ENCODE peak calls at places on chromosomes 6 and 20, in eight cellular contexts. J is lung; O is neural progenitor cell; E is lower lobe of right lung; H is CD4-positive, alpha-beta memory T cell; Y is IMR-90; D is thoracic aorta; U is foreskin keratinocyte. K is an unnamed sample. For H3K4me1, the result is how much of the 10 kb centered on the place peaks cover.

GRCh38 chr20:10644458-10645204 is 29.2 kb downstream of the JAG1 start:
- DNase-seq in D (no peak), U (no peak), O (no peak), Y (no peak), E (no peak), J (no peak), H (no peak), K (no peak)

GRCh38 chr20:36623444-36623843 is 17.9 kb downstream of the RAB5IF start:
- DNase-seq in O (no peak), U (no peak), H (no peak), J (no peak), D (no peak), E (no peak), Y (no peak), K (no peak)

GRCh38 chr6:168574699-168575195 is 133.8 kb downstream of the SMOC2 start:
- DNase-seq in E (no peak), U (no peak), H (no peak), O (peak), Y (no peak), D (peak), J (peak), K (no peak)

GRCh38 chr20:38645980-38646858 is 44.6 kb downstream of the ARHGAP40 start:
- DNase-seq in U (no peak), J (peak), H (peak), Y (peak), E (peak), D (peak), O (peak), K (peak)

GRCh38 chr6:24666616-24667377 is at the start of the genes ACOT13 and TDP2:
- DNase-seq in J (peak), D (peak), O (peak), U (peak), E (peak), H (peak), Y (peak), K (peak)

GRCh38 chr6:90000864-90001731 is 106.8 kb downstream of the GJA10 start:
- DNase-seq in D (no peak), H (no peak), J (no peak), Y (peak), O (no peak), U (peak), E (no peak), K (no peak)

GRCh38 chr6:89432875-89433636 is at the start of gene ANKRD6:
- DNase-seq in Y (no peak), H (peak), D (peak), E (peak), O (peak), U (no peak), J (peak), K (no peak)

GRCh38 chr6:112806163-112806900 is 459.2 kb downstream of the RFPL4B start:
- DNase-seq in E (no peak), D (no peak), O (no peak), J (no peak), U (no peak), Y (peak), H (no peak), K (no peak)

GRCh38 chr6:162371133-162371532 is 356.4 kb downstream of the PRKN start:
- DNase-seq in E (no peak), H (no peak), D (no peak), Y (no peak), O (no peak), U (no peak), J (no peak), K (no peak)

GRCh38 chr6:121817141-121817540 is 381.7 kb downstream of the GJA1 start:
- DNase-seq in J (no peak), D (no peak), E (no peak), H (no peak), O (no peak), U (no peak), Y (peak), K (no peak)

GRCh38 chr6:53770690-53771320 is 24.0 kb upstream of the LRRC1 start:
- DNase-seq in D (no peak), J (no peak), Y (peak), H (no peak), U (peak), E (no peak), O (no peak), K (no peak)

GRCh38 chr6:22222469-22222868 is 74.4 kb downstream of the PRL start:
- DNase-seq in U (no peak), E (no peak), O (peak), J (no peak), H (no peak), D (no peak), Y (no peak), K (no peak)

GRCh38 chr20:40869416-40870147 is 159.0 kb upstream of the TOP1 start:
- DNase-seq in Y (no peak), O (no peak), D (no peak), U (no peak), H (no peak), J (no peak), E (no peak), K (no peak)

GRCh38 chr6:81997091-81997926 is 244.8 kb upstream of the TENT5A start:
- DNase-seq in E (no peak), U (no peak), H (no peak), D (no peak), Y (peak), J (no peak), O (no peak), K (no peak)

GRCh38 chr20:42041000-42041565 is 422.9 kb upstream of the CHD6 start:
- DNase-seq in J (no peak), Y (no peak), D (no peak), E (no peak), U (no peak), H (no peak), O (peak), K (no peak)

GRCh38 chr20:37640600-37641561 is 52.9 kb upstream of the CTNNBL1 start:
- DNase-seq in D (no peak), O (no peak), H (no peak), E (no peak), J (no peak), Y (no peak), U (no peak), K (no peak)

GRCh38 chr6:20424679-20425078 is 23.0 kb downstream of the E2F3 start:
- DNase-seq in J (peak), U (no peak), O (no peak), E (peak), D (no peak), H (no peak), Y (no peak), K (no peak)

GRCh38 chr20:50710492-50711063 is 19.2 kb upstream of the RIPOR3 start:
- DNase-seq in Y (peak), E (no peak), O (no peak), J (no peak), U (no peak), H (no peak), D (no peak), K (no peak)

GRCh38 chr6:44058617-44059358 is 68.5 kb downstream of the MRPL14 start:
- DNase-seq in H (no peak), J (peak), O (no peak), U (peak), D (peak), E (peak), Y (peak), K (peak)

GRCh38 chr20:32339116-32339515 is 19.0 kb upstream of the ASXL1 start:
- DNase-seq in Y (no peak), H (no peak), E (no peak), D (no peak), O (no peak), J (peak), U (no peak), K (no peak)

GRCh38 chr6:43391448-43392031 is 22.1 kb upstream of the ZNF318 start:
- DNase-seq in O (no peak), H (peak), E (no peak), Y (no peak), U (no peak), J (no peak), D (no peak), K (no peak)

GRCh38 chr6:155274106-155274505 is 10.3 kb downstream of the CLDN20 start:
- DNase-seq in U (no peak), O (no peak), H (no peak), D (no peak), E (no peak), Y (peak), J (no peak), K (no peak)

GRCh38 chr6:112337209-112337638 is 9.9 kb upstream of the RFPL4B start:
- DNase-seq in O (peak), U (peak), J (peak), E (no peak), H (no peak), D (no peak), Y (peak), K (no peak)

GRCh38 chr6:93992976-93993375 is 573.6 kb upstream of the EPHA7 start:
- DNase-seq in Y (no peak), U (no peak), O (no peak), E (no peak), H (no peak), D (no peak), J (no peak), K (no peak)

GRCh38 chr6:135904666-135905065 is 53.2 kb downstream of the PDE7B start:
- DNase-seq in J (no peak), U (no peak), E (no peak), O (no peak), H (no peak), Y (peak), D (no peak), K (no peak)

GRCh38 chr20:57124800-57125399 is 141.5 kb downstream of the BMP7 start:
- DNase-seq in J (no peak), O (no peak), H (no peak), E (no peak), U (no peak), D (no peak), Y (no peak), K (no peak)

GRCh38 chr6:456358-456857 is 64.9 kb downstream of the IRF4 start:
- DNase-seq in J (no peak), U (no peak), E (no peak), Y (no peak), H (no peak), O (peak), D (no peak), K (peak)

GRCh38 chr6:125377621-125378020 is 75.9 kb upstream of the HDDC2 start:
- DNase-seq in D (no peak), J (no peak), O (no peak), H (no peak), U (no peak), E (no peak), Y (peak), K (no peak)

GRCh38 chr20:52682271-52682670 is 289.9 kb upstream of the TSHZ2 start:
- DNase-seq in O (no peak), H (no peak), E (no peak), Y (no peak), D (no peak), U (no peak), J (no peak), K (no peak)

GRCh38 chr6:14903176-14904088 is 342.4 kb upstream of the JARID2 start:
- DNase-seq in E (no peak), U (no peak), Y (no peak), O (no peak), H (no peak), J (no peak), D (no peak), K (no peak)
- H3K4me1 ChIP-seq in E (under half), U (under half), Y (under half), O (under half), H (under half), J (under half), D (under half), K (under half)

DNA sequence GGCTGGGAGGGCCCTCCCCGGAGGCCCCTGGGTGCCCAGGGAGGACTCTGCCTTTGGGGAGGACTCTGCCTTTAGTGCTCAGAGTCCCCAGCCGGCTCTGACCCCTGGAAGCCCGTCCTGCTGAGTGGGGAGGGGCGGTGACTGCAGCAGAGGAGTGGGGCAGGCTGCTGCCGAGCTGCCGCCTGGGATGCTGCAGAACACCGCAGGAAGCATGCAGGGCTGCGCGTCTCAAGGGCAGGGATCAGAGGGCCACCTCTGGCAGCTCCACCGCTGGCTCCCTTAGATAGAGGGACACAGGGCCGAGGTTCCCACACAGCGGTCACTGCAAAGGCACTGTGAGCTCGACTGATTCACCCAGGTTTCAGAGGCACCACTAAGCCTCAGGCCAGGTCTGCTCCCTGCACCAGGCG is 82.2 kb upstream of the GATA5 start:
- DNase-seq in H (no peak), D (no peak), U (no peak), Y (no peak), O (no peak), J (no peak), E (no peak), K (no peak)
- H3K4me1 ChIP-seq in H (under half), D (under half), U (under half), Y (under half), O (under half), J (under half), E (under half), K (under half)

DNA sequence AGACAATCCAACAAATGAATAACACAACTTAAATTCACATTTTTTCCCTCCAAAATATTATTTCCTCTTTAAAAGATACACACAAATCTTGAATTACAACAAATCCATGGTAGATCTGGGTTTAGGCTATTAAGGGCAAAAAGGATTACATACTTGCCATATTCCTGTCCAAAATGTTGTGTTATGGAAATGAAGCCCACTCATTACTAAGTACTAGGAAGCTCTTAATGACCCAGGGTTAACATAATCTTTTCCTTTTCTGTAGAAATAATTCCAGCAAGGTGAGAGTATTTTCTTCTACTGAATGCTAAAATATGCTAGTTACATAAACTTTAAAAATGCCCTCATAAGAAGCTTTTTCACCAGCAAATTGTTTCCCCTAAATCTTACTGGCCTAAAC is 1.6 kb downstream of the SHPRH start:
- DNase-seq in U (no peak), Y (no peak), D (no peak), J (no peak), H (no peak), E (no peak), O (no peak), K (no peak)
- H3K4me1 ChIP-seq in U (under half), Y (under half), D (under half), J (under half), H (under half), E (under half), O (under half), K (under half)

DNA sequence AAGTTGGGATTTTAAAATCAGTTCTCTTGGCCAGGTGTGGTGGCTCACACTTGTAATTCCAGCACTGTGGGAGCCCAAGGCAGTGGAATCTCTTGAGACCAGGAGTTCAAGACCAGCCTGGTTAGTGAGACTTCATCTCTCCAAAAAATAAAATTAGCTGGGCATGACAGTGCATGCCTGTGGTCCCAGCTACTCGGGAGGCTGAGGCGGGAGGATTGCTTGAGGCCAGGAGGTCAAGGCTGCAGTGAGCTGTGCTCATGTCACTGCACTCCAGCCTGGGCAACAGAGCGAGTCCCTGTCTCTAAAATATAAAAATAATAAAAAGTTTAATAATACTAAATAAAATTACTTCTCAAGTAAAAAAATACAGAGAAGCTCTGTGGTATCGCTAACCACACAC is 77.5 kb downstream of the FOXA2 start:
- DNase-seq in O (no peak), Y (no peak), D (no peak), U (no peak), J (no peak), E (no peak), H (no peak), K (no peak)
- H3K4me1 ChIP-seq in O (under half), Y (under half), D (under half), U (under half), J (under half), E (under half), H (under half), K (under half)

DNA sequence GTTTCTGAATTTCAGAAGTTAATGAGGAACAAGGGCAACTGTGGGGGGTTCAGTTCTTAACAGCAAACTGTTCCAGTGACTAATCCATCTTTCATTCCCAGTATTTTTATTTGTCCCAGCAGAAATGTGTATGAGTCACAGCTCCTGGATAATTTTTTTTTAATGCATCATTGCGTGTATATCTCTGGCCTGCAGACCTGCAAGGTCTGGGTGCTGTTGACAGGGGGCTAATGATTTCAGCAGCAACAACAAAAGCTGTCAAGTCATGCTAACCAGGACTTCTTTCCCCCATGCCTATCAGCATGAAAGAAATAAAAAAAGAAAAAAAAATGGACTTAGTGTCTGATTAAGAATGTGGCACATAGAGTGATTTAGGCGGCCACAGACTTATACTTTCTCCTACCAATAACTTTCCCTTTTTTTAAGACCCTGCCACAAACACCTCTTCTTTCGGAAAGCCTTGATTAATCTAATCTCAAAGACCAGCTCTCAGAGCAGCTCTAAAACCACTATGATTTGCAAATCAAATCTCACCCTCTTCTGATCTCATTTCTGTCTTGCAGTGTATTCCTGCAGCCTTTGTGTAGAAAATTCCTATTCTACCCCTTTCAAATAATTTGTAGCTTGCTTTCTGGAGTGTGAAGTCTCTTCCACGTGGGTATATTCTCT is 14.2 kb upstream of the PREX1 start:
- DNase-seq in O (no peak), E (no peak), D (no peak), Y (peak), J (no peak), H (no peak), U (peak), K (no peak)
- H3K4me1 ChIP-seq in O (under half), E (under half), D (under half), Y (under half), J (under half), H (under half), U (under half), K (under half)

K was measured in RWPE2.